ENCODE peak calls at places on chromosome 10, in ten cellular contexts. One of them, this sample, is unnamed.

GRCh38 chr10:103458720-103459119 is at the start of gene CALHM1:
- DNase-seq in ureter: no peak
- DNase-seq in activated CD4-positive, alpha-beta T cell treated with anti-CD3 and anti-CD28 coated beads, Interleukin-2, amount 50 U/mL, for 4 hours: no peak
- DNase-seq in myocyte: peak
- DNase-seq in stimulated activated CD4-positive, alpha-beta T cell treated with anti-CD3 and anti-CD28 coated beads, Interleukin-2, amount 100 ng/mL, for 24 hours: no peak
- DNase-seq in left ventricle myocardium inferior: no peak
- DNase-seq in cardiac fibroblast: no peak
- DNase-seq in Daoy: no peak
- DNase-seq in H9: peak
- DNase-seq in adrenal gland: no peak
- DNase-seq in this sample: peak

GRCh38 chr10:43735907-43736306 is 87.2 kb upstream of the ZNF32 start:
- DNase-seq in stimulated activated CD4-positive, alpha-beta T cell treated with anti-CD3 and anti-CD28 coated beads, Interleukin-2, amount 100 ng/mL, for 24 hours: no peak
- DNase-seq in adrenal gland: no peak
- DNase-seq in H9: no peak
- DNase-seq in myocyte: no peak
- DNase-seq in cardiac fibroblast: peak
- DNase-seq in activated CD4-positive, alpha-beta T cell treated with anti-CD3 and anti-CD28 coated beads, Interleukin-2, amount 50 U/mL, for 4 hours: no peak
- DNase-seq in Daoy: no peak
- DNase-seq in ureter: no peak
- DNase-seq in left ventricle myocardium inferior: no peak
- DNase-seq in this sample: no peak

GRCh38 chr10:49138361-49138891 is 4.6 kb upstream of the FAM170B start:
- DNase-seq in activated CD4-positive, alpha-beta T cell treated with anti-CD3 and anti-CD28 coated beads, Interleukin-2, amount 50 U/mL, for 4 hours: no peak
- DNase-seq in cardiac fibroblast: peak
- DNase-seq in stimulated activated CD4-positive, alpha-beta T cell treated with anti-CD3 and anti-CD28 coated beads, Interleukin-2, amount 100 ng/mL, for 24 hours: no peak
- DNase-seq in left ventricle myocardium inferior: peak
- DNase-seq in adrenal gland: no peak
- DNase-seq in ureter: no peak
- DNase-seq in Daoy: peak
- DNase-seq in myocyte: peak
- DNase-seq in H9: no peak
- DNase-seq in this sample: no peak

GRCh38 chr10:87696922-87697714 is 37.4 kb downstream of the PAPSS2 start:
- DNase-seq in left ventricle myocardium inferior: no peak
- DNase-seq in stimulated activated CD4-positive, alpha-beta T cell treated with anti-CD3 and anti-CD28 coated beads, Interleukin-2, amount 100 ng/mL, for 24 hours: no peak
- DNase-seq in ureter: no peak
- DNase-seq in adrenal gland: no peak
- DNase-seq in myocyte: no peak
- DNase-seq in cardiac fibroblast: no peak
- DNase-seq in H9: no peak
- DNase-seq in activated CD4-positive, alpha-beta T cell treated with anti-CD3 and anti-CD28 coated beads, Interleukin-2, amount 50 U/mL, for 4 hours: no peak
- DNase-seq in Daoy: no peak
- DNase-seq in this sample: no peak

GRCh38 chr10:72784551-72785421 is 92.8 kb downstream of the MCU start:
- DNase-seq in adrenal gland: peak
- DNase-seq in activated CD4-positive, alpha-beta T cell treated with anti-CD3 and anti-CD28 coated beads, Interleukin-2, amount 50 U/mL, for 4 hours: no peak
- DNase-seq in stimulated activated CD4-positive, alpha-beta T cell treated with anti-CD3 and anti-CD28 coated beads, Interleukin-2, amount 100 ng/mL, for 24 hours: no peak
- DNase-seq in left ventricle myocardium inferior: peak
- DNase-seq in cardiac fibroblast: peak
- DNase-seq in myocyte: peak
- DNase-seq in ureter: no peak
- DNase-seq in Daoy: peak
- DNase-seq in H9: no peak
- DNase-seq in this sample: no peak

GRCh38 chr10:119343001-119343601 is 135.7 kb downstream of the GRK5 start:
- DNase-seq in adrenal gland: no peak
- DNase-seq in ureter: no peak
- DNase-seq in H9: no peak
- DNase-seq in activated CD4-positive, alpha-beta T cell treated with anti-CD3 and anti-CD28 coated beads, Interleukin-2, amount 50 U/mL, for 4 hours: no peak
- DNase-seq in left ventricle myocardium inferior: no peak
- DNase-seq in myocyte: no peak
- DNase-seq in cardiac fibroblast: no peak
- DNase-seq in stimulated activated CD4-positive, alpha-beta T cell treated with anti-CD3 and anti-CD28 coated beads, Interleukin-2, amount 100 ng/mL, for 24 hours: no peak
- DNase-seq in Daoy: no peak
- DNase-seq in this sample: no peak

GRCh38 chr10:57579926-57580325 is 687.8 kb downstream of the IPMK start:
- DNase-seq in H9: peak
- DNase-seq in activated CD4-positive, alpha-beta T cell treated with anti-CD3 and anti-CD28 coated beads, Interleukin-2, amount 50 U/mL, for 4 hours: no peak
- DNase-seq in Daoy: no peak
- DNase-seq in ureter: no peak
- DNase-seq in myocyte: peak
- DNase-seq in stimulated activated CD4-positive, alpha-beta T cell treated with anti-CD3 and anti-CD28 coated beads, Interleukin-2, amount 100 ng/mL, for 24 hours: no peak
- DNase-seq in left ventricle myocardium inferior: no peak
- DNase-seq in adrenal gland: no peak
- DNase-seq in cardiac fibroblast: peak
- DNase-seq in this sample: no peak

GRCh38 chr10:74898201-74898976 is 72.0 kb downstream of the KAT6B start:
- DNase-seq in stimulated activated CD4-positive, alpha-beta T cell treated with anti-CD3 and anti-CD28 coated beads, Interleukin-2, amount 100 ng/mL, for 24 hours: no peak
- DNase-seq in Daoy: no peak
- DNase-seq in ureter: no peak
- DNase-seq in myocyte: no peak
- DNase-seq in left ventricle myocardium inferior: no peak
- DNase-seq in adrenal gland: no peak
- DNase-seq in cardiac fibroblast: peak
- DNase-seq in activated CD4-positive, alpha-beta T cell treated with anti-CD3 and anti-CD28 coated beads, Interleukin-2, amount 50 U/mL, for 4 hours: no peak
- DNase-seq in H9: no peak
- DNase-seq in this sample: peak

GRCh38 chr10:3099291-3100092 is 32.1 kb downstream of the PFKP start:
- DNase-seq in cardiac fibroblast: peak
- DNase-seq in H9: no peak
- DNase-seq in ureter: no peak
- DNase-seq in left ventricle myocardium inferior: no peak
- DNase-seq in myocyte: no peak
- DNase-seq in adrenal gland: no peak
- DNase-seq in Daoy: no peak
- DNase-seq in activated CD4-positive, alpha-beta T cell treated with anti-CD3 and anti-CD28 coated beads, Interleukin-2, amount 50 U/mL, for 4 hours: no peak
- DNase-seq in stimulated activated CD4-positive, alpha-beta T cell treated with anti-CD3 and anti-CD28 coated beads, Interleukin-2, amount 100 ng/mL, for 24 hours: no peak
- DNase-seq in this sample: no peak

GRCh38 chr10:23413629-23414089 is 25.2 kb upstream of the OTUD1 start:
- DNase-seq in ureter: no peak
- DNase-seq in myocyte: no peak
- DNase-seq in adrenal gland: no peak
- DNase-seq in cardiac fibroblast: no peak
- DNase-seq in Daoy: no peak
- DNase-seq in H9: no peak
- DNase-seq in stimulated activated CD4-positive, alpha-beta T cell treated with anti-CD3 and anti-CD28 coated beads, Interleukin-2, amount 100 ng/mL, for 24 hours: no peak
- DNase-seq in left ventricle myocardium inferior: no peak
- DNase-seq in activated CD4-positive, alpha-beta T cell treated with anti-CD3 and anti-CD28 coated beads, Interleukin-2, amount 50 U/mL, for 4 hours: no peak
- DNase-seq in this sample: no peak

GRCh38 chr10:49611166-49611814 is 1.2 kb downstream of the SLC18A3 start:
- DNase-seq in left ventricle myocardium inferior: no peak
- DNase-seq in adrenal gland: no peak
- DNase-seq in cardiac fibroblast: no peak
- DNase-seq in H9: peak
- DNase-seq in Daoy: no peak
- DNase-seq in stimulated activated CD4-positive, alpha-beta T cell treated with anti-CD3 and anti-CD28 coated beads, Interleukin-2, amount 100 ng/mL, for 24 hours: no peak
- DNase-seq in activated CD4-positive, alpha-beta T cell treated with anti-CD3 and anti-CD28 coated beads, Interleukin-2, amount 50 U/mL, for 4 hours: no peak
- DNase-seq in myocyte: no peak
- DNase-seq in ureter: no peak
- DNase-seq in this sample: no peak

GRCh38 chr10:15313034-15313433 is 58.1 kb downstream of the FAM171A1 start:
- DNase-seq in ureter: no peak
- DNase-seq in left ventricle myocardium inferior: no peak
- DNase-seq in Daoy: no peak
- DNase-seq in activated CD4-positive, alpha-beta T cell treated with anti-CD3 and anti-CD28 coated beads, Interleukin-2, amount 50 U/mL, for 4 hours: no peak
- DNase-seq in myocyte: peak
- DNase-seq in adrenal gland: no peak
- DNase-seq in stimulated activated CD4-positive, alpha-beta T cell treated with anti-CD3 and anti-CD28 coated beads, Interleukin-2, amount 100 ng/mL, for 24 hours: no peak
- DNase-seq in H9: no peak
- DNase-seq in cardiac fibroblast: no peak
- DNase-seq in this sample: no peak

This sample was measured in T-helper 2 cell treated with Interferon-gamma antibody and Interleukin-4, amounts not matched to agents 5 μg/mL and 100 μg/mL, for 36 hours.